ENCODE peak calls at places on chromosome 6, in six cellular contexts. One of them, this sample, is unnamed.
A peak's percentile ranks its signal among the peaks of the same experiment; 100 is the strongest.

GRCh38 chr6:75751443-75751842 is 2.4 kb downstream of the MYO6 start:
- DNase-seq in GM12878: no peak
- DNase-seq in HepG2: no peak
- DNase-seq in H1: no peak
- DNase-seq in K562: no peak
- DNase-seq in GM12891: no peak
- DNase-seq in this sample: no peak

GRCh38 chr6:144055121-144055931 is 40.0 kb downstream of the SF3B5 start:
- DNase-seq in K562: no peak
- DNase-seq in GM12878: no peak
- DNase-seq in H1: no peak
- DNase-seq in HepG2: no peak
- DNase-seq in GM12891: no peak
- DNase-seq in this sample: no peak

GRCh38 chr6:30615219-30615957 is 1.7 kb downstream of the PPP1R10 start:
- DNase-seq in HepG2: peak; percentile 83
- DNase-seq in GM12891: no peak
- DNase-seq in H1: peak; percentile 63
- DNase-seq in K562: peak; percentile 76
- DNase-seq in GM12878: no peak
- DNase-seq in this sample: no peak

GRCh38 chr6:100023798-100024197 is 29.8 kb upstream of the MCHR2 start:
- DNase-seq in H1: no peak
- DNase-seq in GM12878: no peak
- DNase-seq in GM12891: no peak
- DNase-seq in K562: no peak
- DNase-seq in HepG2: no peak
- DNase-seq in this sample: no peak

GRCh38 chr6:52125139-52125538 is 37.7 kb upstream of the PKHD1 start:
- DNase-seq in GM12891: no peak
- DNase-seq in HepG2: peak; percentile 20
- DNase-seq in GM12878: no peak
- DNase-seq in H1: no peak
- DNase-seq in K562: no peak
- DNase-seq in this sample: no peak

GRCh38 chr6:12605888-12606345 is 110.7 kb upstream of the PHACTR1 start:
- DNase-seq in K562: peak; percentile 75
- DNase-seq in GM12878: peak; percentile 90
- DNase-seq in HepG2: peak; percentile 72
- DNase-seq in GM12891: no peak
- DNase-seq in H1: peak; percentile 55
- DNase-seq in this sample: no peak

GRCh38 chr6:149545258-149545753 is 537 bp downstream of the PPIL4 start:
- DNase-seq in GM12878: no peak
- DNase-seq in GM12891: no peak
- DNase-seq in K562: peak; percentile 79
- DNase-seq in HepG2: peak; percentile 75
- DNase-seq in H1: no peak
- DNase-seq in this sample: no peak

GRCh38 chr6:25942561-25943147 is 12.2 kb upstream of the SLC17A2 start:
- DNase-seq in HepG2: peak; percentile 76
- DNase-seq in GM12891: no peak
- DNase-seq in GM12878: no peak
- DNase-seq in H1: no peak
- DNase-seq in K562: peak; percentile 58
- DNase-seq in this sample: no peak

GRCh38 chr6:2656460-2657064 is 94.2 kb downstream of the MYLK4 start:
- DNase-seq in K562: no peak
- DNase-seq in GM12878: no peak
- DNase-seq in HepG2: no peak
- DNase-seq in H1: no peak
- DNase-seq in GM12891: no peak
- DNase-seq in this sample: no peak

GRCh38 chr6:135250751-135251356 is 69.7 kb downstream of the MYB start:
- DNase-seq in HepG2: peak; percentile 49
- DNase-seq in GM12878: no peak
- DNase-seq in H1: peak; percentile 56
- DNase-seq in GM12891: no peak
- DNase-seq in K562: no peak
- DNase-seq in this sample: no peak

GRCh38 chr6:167031082-167031709 is 32.0 kb downstream of the CEP43 start:
- DNase-seq in K562: no peak
- DNase-seq in HepG2: no peak
- DNase-seq in H1: no peak
- DNase-seq in GM12878: no peak
- DNase-seq in GM12891: no peak
- DNase-seq in this sample: no peak

GRCh38 chr6:125314019-125314581 is 12.3 kb upstream of the HDDC2 start:
- DNase-seq in HepG2: peak; percentile 53
- DNase-seq in GM12891: peak; percentile 17
- DNase-seq in K562: peak; percentile 77
- DNase-seq in H1: peak; percentile 59
- DNase-seq in GM12878: no peak
- DNase-seq in this sample: no peak

GRCh38 chr6:106085984-106086832 is at the start of gene PRDM1:
- DNase-seq in K562: peak; percentile 87
- DNase-seq in GM12891: peak; percentile 33
- DNase-seq in HepG2: no peak
- DNase-seq in H1: peak; percentile 82
- DNase-seq in GM12878: peak; percentile 78
- DNase-seq in this sample: peak; percentile 50

GRCh38 chr6:144248470-144249301 is 36.4 kb upstream of the UTRN start:
- DNase-seq in GM12891: no peak
- DNase-seq in H1: no peak
- DNase-seq in HepG2: no peak
- DNase-seq in K562: no peak
- DNase-seq in GM12878: no peak
- DNase-seq in this sample: no peak

GRCh38 chr6:29943053-29943966 is 978 bp downstream of the HLA-A start:
- DNase-seq in GM12878: no peak
- DNase-seq in HepG2: no peak
- DNase-seq in K562: no peak
- DNase-seq in GM12891: no peak
- DNase-seq in H1: no peak
- DNase-seq in this sample: no peak

GRCh38 chr6:90388395-90388794 is 91.8 kb upstream of the BACH2 start:
- DNase-seq in K562: no peak
- DNase-seq in HepG2: no peak
- DNase-seq in H1: no peak
- DNase-seq in GM12878: no peak
- DNase-seq in GM12891: no peak
- DNase-seq in this sample: no peak

GRCh38 chr6:65170273-65170672 is 536.8 kb downstream of the EYS start:
- DNase-seq in H1: no peak
- DNase-seq in HepG2: no peak
- DNase-seq in GM12878: no peak
- DNase-seq in K562: no peak
- DNase-seq in GM12891: no peak
- DNase-seq in this sample: no peak

GRCh38 chr6:42045538-42046460 is 4.5 kb upstream of the TAF8 start:
- DNase-seq in HepG2: no peak
- DNase-seq in GM12878: peak; percentile 62
- DNase-seq in K562: peak; percentile 93
- DNase-seq in H1: peak; percentile 53
- DNase-seq in GM12891: no peak
- DNase-seq in this sample: no peak

GRCh38 chr6:117441824-117442264 is 16.1 kb upstream of the ROS1 start:
- DNase-seq in HepG2: peak; percentile 97
- DNase-seq in GM12878: no peak
- DNase-seq in K562: no peak
- DNase-seq in H1: no peak
- DNase-seq in GM12891: no peak
- DNase-seq in this sample: no peak

GRCh38 chr6:159061805-159062563 is 17.2 kb upstream of the TAGAP start:
- DNase-seq in H1: no peak
- DNase-seq in HepG2: no peak
- DNase-seq in GM12878: no peak
- DNase-seq in K562: no peak
- DNase-seq in GM12891: no peak
- DNase-seq in this sample: no peak

GRCh38 chr6:157198425-157199279 is 124.7 kb downstream of the TMEM242 start:
- DNase-seq in H1: no peak
- DNase-seq in GM12891: no peak
- DNase-seq in GM12878: no peak
- DNase-seq in K562: no peak
- DNase-seq in HepG2: no peak
- DNase-seq in this sample: no peak

DNA sequence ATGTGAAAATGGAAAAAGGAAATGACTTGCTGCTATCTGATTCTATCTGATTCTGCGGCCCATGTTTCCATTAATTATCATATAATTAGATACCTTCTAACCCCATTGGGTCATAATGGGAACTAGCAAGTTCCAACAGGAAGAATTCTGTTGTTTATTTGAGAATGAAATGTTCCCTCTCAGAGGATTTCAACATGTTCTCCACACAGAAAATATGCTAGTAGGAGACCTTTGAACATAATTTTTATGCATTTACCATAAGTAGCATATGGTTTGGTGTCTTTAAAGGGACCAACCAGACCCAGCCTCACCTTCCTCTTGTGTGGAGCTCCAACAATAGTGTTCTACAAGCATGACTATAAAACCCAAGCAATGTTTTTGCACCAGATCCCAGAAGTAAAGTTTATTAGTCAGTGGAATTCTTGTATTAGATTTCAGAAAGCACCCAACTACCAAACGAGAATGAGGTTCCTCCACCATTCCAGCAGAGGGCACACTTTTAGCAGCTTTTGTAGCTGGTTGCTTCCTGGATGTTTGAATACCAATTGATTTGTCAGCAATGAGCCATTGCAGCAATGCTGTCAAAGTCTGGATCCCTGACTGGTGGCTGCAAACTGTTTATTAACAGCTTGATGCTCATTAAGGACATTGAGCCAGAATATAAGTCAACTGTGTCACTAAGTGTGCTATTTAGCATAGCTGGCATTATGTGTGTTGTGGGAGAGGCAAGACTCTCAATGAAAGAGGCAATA is 143.6 kb upstream of the GJE1 start:
- DNase-seq in K562: peak; percentile 62
- DNase-seq in GM12891: no peak
- DNase-seq in H1: peak; percentile 54
- DNase-seq in GM12878: no peak
- DNase-seq in HepG2: peak; percentile 65
- DNase-seq in this sample: no peak
- TF ChIP-seq POLR2A in K562: no peak
- TF ChIP-seq POLR2A in GM12891: no peak
- TF ChIP-seq POLR2A in H1: no peak
- TF ChIP-seq POLR2A in GM12878: no peak
- TF ChIP-seq POLR2A in HepG2: no peak
- TF ChIP-seq POLR2A in this sample: no peak

GRCh38 chr6:147434508-147434907 is 74.0 kb upstream of the SAMD5 start:
- DNase-seq in K562: no peak
- DNase-seq in HepG2: no peak
- DNase-seq in GM12878: no peak
- DNase-seq in GM12891: no peak
- DNase-seq in H1: no peak
- DNase-seq in this sample: no peak
- TF ChIP-seq TAF1 in K562: no peak
- TF ChIP-seq TAF1 in HepG2: no peak
- TF ChIP-seq TAF1 in GM12878: no peak
- TF ChIP-seq TAF1 in GM12891: no peak
- TF ChIP-seq TAF1 in H1: no peak
- TF ChIP-seq TAF1 in this sample: no peak

DNA sequence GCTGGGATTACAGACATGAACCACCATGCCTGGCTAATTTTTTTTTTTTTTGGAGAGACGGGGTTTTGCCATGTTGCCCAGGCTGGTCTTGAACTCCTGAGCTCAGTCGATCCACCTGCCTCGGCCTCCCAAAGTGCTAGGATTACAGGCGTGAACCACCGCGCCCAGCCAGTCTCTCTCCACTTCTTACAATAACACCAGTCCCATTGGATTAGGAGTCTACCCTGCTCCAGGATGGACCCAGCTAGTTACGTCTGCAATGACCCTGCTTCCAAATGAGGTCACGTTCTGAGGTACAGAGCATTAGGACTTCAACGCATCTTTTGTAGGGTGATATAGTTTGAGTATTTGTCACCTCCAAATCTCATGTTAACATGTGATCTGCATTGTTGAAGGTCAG is 146.9 kb upstream of the MYLIP start:
- DNase-seq in H1: no peak
- DNase-seq in GM12878: no peak
- DNase-seq in K562: no peak
- DNase-seq in HepG2: no peak
- DNase-seq in GM12891: no peak
- DNase-seq in this sample: no peak
- TF ChIP-seq POLR2A in H1: no peak
- TF ChIP-seq POLR2A in GM12878: no peak
- TF ChIP-seq POLR2A in K562: no peak
- TF ChIP-seq POLR2A in HepG2: no peak
- TF ChIP-seq POLR2A in GM12891: no peak
- TF ChIP-seq POLR2A in this sample: no peak

DNA sequence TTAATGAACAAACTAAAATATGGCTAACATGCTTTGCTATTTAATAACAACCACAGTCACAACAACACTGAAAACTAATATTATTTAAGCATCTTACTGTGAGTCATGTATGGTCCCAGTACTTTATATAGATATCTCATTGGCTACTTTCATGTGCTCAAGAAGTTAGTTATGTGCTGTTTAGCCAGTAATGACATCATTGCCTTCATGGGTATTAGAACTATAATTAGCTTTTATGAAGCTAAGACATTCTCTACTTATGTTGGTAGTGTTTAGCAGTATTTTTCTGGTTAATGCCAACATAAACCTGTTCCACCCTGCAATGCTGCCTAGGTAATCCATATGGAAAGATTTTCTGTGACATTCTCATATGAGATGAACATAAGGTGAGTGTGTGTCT is 56.1 kb downstream of the ADGRG6 start:
- DNase-seq in GM12878: no peak
- DNase-seq in K562: no peak
- DNase-seq in HepG2: no peak
- DNase-seq in GM12891: no peak
- DNase-seq in H1: no peak
- DNase-seq in this sample: no peak
- TF ChIP-seq TAF1 in GM12878: no peak
- TF ChIP-seq TAF1 in K562: no peak
- TF ChIP-seq TAF1 in HepG2: no peak
- TF ChIP-seq TAF1 in GM12891: no peak
- TF ChIP-seq TAF1 in H1: no peak
- TF ChIP-seq TAF1 in this sample: no peak

GRCh38 chr6:33278392-33278741 is 1.4 kb downstream of the B3GALT4 start:
- DNase-seq in GM12878: no peak
- DNase-seq in GM12891: no peak
- DNase-seq in HepG2: no peak
- DNase-seq in H1: no peak
- DNase-seq in K562: no peak
- DNase-seq in this sample: no peak
- TF ChIP-seq POLR2A in GM12878: no peak
- TF ChIP-seq POLR2A in GM12891: no peak
- TF ChIP-seq POLR2A in HepG2: no peak
- TF ChIP-seq POLR2A in H1: no peak
- TF ChIP-seq POLR2A in K562: peak; percentile 49
- TF ChIP-seq POLR2A in this sample: no peak